ENCODE peak calls at places on chromosomes 11 and 22, in four cellular contexts. One of them, this sample, is unnamed.

GRCh38 chr11:94544582-94544831 is 786 bp downstream of the FUT4 start:
- DNase-seq in CD4-positive, CD25-positive, alpha-beta regulatory T cell: no peak
- DNase-seq in PC-3: no peak
- DNase-seq in GM23248: no peak
- DNase-seq in this sample: no peak

GRCh38 chr11:46237248-46238077 is 40.0 kb upstream of the CREB3L1 start:
- DNase-seq in PC-3: peak; percentile 83
- DNase-seq in GM23248: peak; percentile 94
- DNase-seq in CD4-positive, CD25-positive, alpha-beta regulatory T cell: peak; percentile 31
- DNase-seq in this sample: peak; percentile 79

GRCh38 chr22:27504360-27504759 is 297.2 kb downstream of the MN1 start:
- DNase-seq in GM23248: no peak
- DNase-seq in PC-3: no peak
- DNase-seq in CD4-positive, CD25-positive, alpha-beta regulatory T cell: no peak
- DNase-seq in this sample: no peak

GRCh38 chr11:66579017-66579606 is 10.7 kb upstream of the CTSF start:
- DNase-seq in CD4-positive, CD25-positive, alpha-beta regulatory T cell: peak; percentile 64
- DNase-seq in PC-3: peak; percentile 74
- DNase-seq in GM23248: peak; percentile 94
- DNase-seq in this sample: peak; percentile 65

GRCh38 chr11:23957309-23957708 is 539.5 kb upstream of the LUZP2 start:
- DNase-seq in GM23248: no peak
- DNase-seq in CD4-positive, CD25-positive, alpha-beta regulatory T cell: no peak
- DNase-seq in PC-3: no peak
- DNase-seq in this sample: no peak

GRCh38 chr11:3995949-3996554 is 98.5 kb upstream of the RRM1 start:
- DNase-seq in CD4-positive, CD25-positive, alpha-beta regulatory T cell: no peak
- DNase-seq in GM23248: peak; percentile 81
- DNase-seq in PC-3: peak; percentile 72
- DNase-seq in this sample: no peak

GRCh38 chr11:111128471-111128870 is 117.1 kb upstream of the POU2AF2 start:
- DNase-seq in GM23248: no peak
- DNase-seq in CD4-positive, CD25-positive, alpha-beta regulatory T cell: no peak
- DNase-seq in PC-3: no peak
- DNase-seq in this sample: no peak

GRCh38 chr11:17779861-17780594 is 45.4 kb downstream of the KCNC1 start:
- DNase-seq in CD4-positive, CD25-positive, alpha-beta regulatory T cell: no peak
- DNase-seq in PC-3: peak; percentile 14
- DNase-seq in GM23248: no peak
- DNase-seq in this sample: no peak

GRCh38 chr11:1768141-1768469 is 4.4 kb upstream of the CTSD start:
- DNase-seq in GM23248: no peak
- DNase-seq in CD4-positive, CD25-positive, alpha-beta regulatory T cell: no peak
- DNase-seq in PC-3: no peak
- DNase-seq in this sample: no peak

GRCh38 chr11:3867209-3868071 is 12.0 kb downstream of the STIM1 start:
- DNase-seq in CD4-positive, CD25-positive, alpha-beta regulatory T cell: no peak
- DNase-seq in PC-3: no peak
- DNase-seq in GM23248: no peak
- DNase-seq in this sample: no peak

GRCh38 chr11:63892233-63892632 is 24.7 kb downstream of the RCOR2 start:
- DNase-seq in CD4-positive, CD25-positive, alpha-beta regulatory T cell: no peak
- DNase-seq in PC-3: no peak
- DNase-seq in GM23248: peak; percentile 46
- DNase-seq in this sample: no peak

GRCh38 chr11:57324154-57324885 is 432 bp downstream of the TNKS1BP1 start:
- DNase-seq in GM23248: peak; percentile 73
- DNase-seq in PC-3: peak; percentile 20
- DNase-seq in CD4-positive, CD25-positive, alpha-beta regulatory T cell: no peak
- DNase-seq in this sample: peak; percentile 50

GRCh38 chr11:70164705-70165104 is 38.4 kb upstream of the FADD start:
- DNase-seq in GM23248: no peak
- DNase-seq in PC-3: no peak
- DNase-seq in CD4-positive, CD25-positive, alpha-beta regulatory T cell: no peak
- DNase-seq in this sample: no peak

GRCh38 chr11:111283945-111284481 is 14.3 kb upstream of the POU2AF3 start:
- DNase-seq in GM23248: no peak
- DNase-seq in CD4-positive, CD25-positive, alpha-beta regulatory T cell: no peak
- DNase-seq in PC-3: no peak
- DNase-seq in this sample: no peak

GRCh38 chr11:69899957-69900821 is 81.0 kb upstream of the FGF3 start:
- DNase-seq in PC-3: peak; percentile 14
- DNase-seq in GM23248: no peak
- DNase-seq in CD4-positive, CD25-positive, alpha-beta regulatory T cell: no peak
- DNase-seq in this sample: peak; percentile 75

GRCh38 chr11:92198276-92198675 is 26.3 kb upstream of the FAT3 start:
- DNase-seq in CD4-positive, CD25-positive, alpha-beta regulatory T cell: no peak
- DNase-seq in PC-3: no peak
- DNase-seq in GM23248: no peak
- DNase-seq in this sample: no peak

GRCh38 chr11:16722945-16723344 is 15.5 kb upstream of the C11orf58 start:
- DNase-seq in PC-3: no peak
- DNase-seq in GM23248: no peak
- DNase-seq in CD4-positive, CD25-positive, alpha-beta regulatory T cell: no peak
- DNase-seq in this sample: no peak

GRCh38 chr11:130449996-130450419 is 1.6 kb downstream of the ADAMTS15 start:
- DNase-seq in CD4-positive, CD25-positive, alpha-beta regulatory T cell: no peak
- DNase-seq in PC-3: no peak
- DNase-seq in GM23248: no peak
- DNase-seq in this sample: no peak

GRCh38 chr11:130452171-130452570 is 3.7 kb downstream of the ADAMTS15 start:
- DNase-seq in CD4-positive, CD25-positive, alpha-beta regulatory T cell: no peak
- DNase-seq in GM23248: no peak
- DNase-seq in PC-3: no peak
- DNase-seq in this sample: no peak

GRCh38 chr11:130452941-130453340 is 4.5 kb downstream of the ADAMTS15 start:
- DNase-seq in CD4-positive, CD25-positive, alpha-beta regulatory T cell: no peak
- DNase-seq in GM23248: no peak
- DNase-seq in PC-3: no peak
- DNase-seq in this sample: no peak

GRCh38 chr11:130449246-130449990 is 973 bp downstream of the ADAMTS15 start:
- DNase-seq in PC-3: no peak
- DNase-seq in CD4-positive, CD25-positive, alpha-beta regulatory T cell: no peak
- DNase-seq in GM23248: peak; percentile 30
- DNase-seq in this sample: no peak

GRCh38 chr11:130451261-130452019 is 3.0 kb downstream of the ADAMTS15 start:
- DNase-seq in CD4-positive, CD25-positive, alpha-beta regulatory T cell: no peak
- DNase-seq in GM23248: peak; percentile 59
- DNase-seq in PC-3: peak; percentile 76
- DNase-seq in this sample: peak; percentile 65
- H3K27me3 ChIP-seq in CD4-positive, CD25-positive, alpha-beta regulatory T cell: peaks cover 2% of the 10 kb centered on the region
- H3K27me3 ChIP-seq in GM23248: no peaks in the 10 kb centered on the region
- H3K27me3 ChIP-seq in PC-3: no peaks in the 10 kb centered on the region
- H3K27me3 ChIP-seq in this sample: no peaks in the 10 kb centered on the region

DNA sequence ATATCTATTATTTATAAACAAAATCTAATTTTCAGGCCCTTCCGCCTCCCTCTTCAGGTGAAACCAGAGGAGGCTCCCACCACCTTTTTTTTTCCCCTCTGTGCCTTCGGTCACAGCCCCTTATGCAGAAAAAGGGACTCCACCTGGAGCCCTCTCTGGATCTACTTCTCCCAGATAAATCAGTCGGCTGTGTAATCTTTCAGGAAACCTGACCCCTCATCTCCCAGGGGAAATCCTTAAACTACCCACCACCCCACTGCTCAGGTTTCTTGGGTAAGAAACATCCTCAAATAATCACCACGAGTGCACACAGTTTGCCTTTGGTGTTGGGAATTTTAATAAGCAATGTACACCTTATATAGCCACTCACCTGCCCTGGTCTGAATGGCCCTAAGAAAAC is 104.2 kb downstream of the NAV2 start:
- DNase-seq in CD4-positive, CD25-positive, alpha-beta regulatory T cell: no peak
- DNase-seq in PC-3: no peak
- DNase-seq in GM23248: no peak
- DNase-seq in this sample: no peak
- H3K4me3 ChIP-seq in CD4-positive, CD25-positive, alpha-beta regulatory T cell: no peak overlapping the region
- H3K4me3 ChIP-seq in PC-3: no peak overlapping the region
- H3K4me3 ChIP-seq in GM23248: no peak overlapping the region
- H3K4me3 ChIP-seq in this sample: no peak overlapping the region

GRCh38 chr11:134464196-134464595 is 52.2 kb upstream of the B3GAT1 start:
- DNase-seq in GM23248: no peak
- DNase-seq in PC-3: no peak
- DNase-seq in CD4-positive, CD25-positive, alpha-beta regulatory T cell: no peak
- DNase-seq in this sample: no peak
- H3K9me3 ChIP-seq in GM23248: no peaks in the 10 kb centered on the region
- H3K9me3 ChIP-seq in PC-3: no peaks in the 10 kb centered on the region
- H3K9me3 ChIP-seq in CD4-positive, CD25-positive, alpha-beta regulatory T cell: no peaks in the 10 kb centered on the region
- H3K9me3 ChIP-seq in this sample: no peaks in the 10 kb centered on the region

DNA sequence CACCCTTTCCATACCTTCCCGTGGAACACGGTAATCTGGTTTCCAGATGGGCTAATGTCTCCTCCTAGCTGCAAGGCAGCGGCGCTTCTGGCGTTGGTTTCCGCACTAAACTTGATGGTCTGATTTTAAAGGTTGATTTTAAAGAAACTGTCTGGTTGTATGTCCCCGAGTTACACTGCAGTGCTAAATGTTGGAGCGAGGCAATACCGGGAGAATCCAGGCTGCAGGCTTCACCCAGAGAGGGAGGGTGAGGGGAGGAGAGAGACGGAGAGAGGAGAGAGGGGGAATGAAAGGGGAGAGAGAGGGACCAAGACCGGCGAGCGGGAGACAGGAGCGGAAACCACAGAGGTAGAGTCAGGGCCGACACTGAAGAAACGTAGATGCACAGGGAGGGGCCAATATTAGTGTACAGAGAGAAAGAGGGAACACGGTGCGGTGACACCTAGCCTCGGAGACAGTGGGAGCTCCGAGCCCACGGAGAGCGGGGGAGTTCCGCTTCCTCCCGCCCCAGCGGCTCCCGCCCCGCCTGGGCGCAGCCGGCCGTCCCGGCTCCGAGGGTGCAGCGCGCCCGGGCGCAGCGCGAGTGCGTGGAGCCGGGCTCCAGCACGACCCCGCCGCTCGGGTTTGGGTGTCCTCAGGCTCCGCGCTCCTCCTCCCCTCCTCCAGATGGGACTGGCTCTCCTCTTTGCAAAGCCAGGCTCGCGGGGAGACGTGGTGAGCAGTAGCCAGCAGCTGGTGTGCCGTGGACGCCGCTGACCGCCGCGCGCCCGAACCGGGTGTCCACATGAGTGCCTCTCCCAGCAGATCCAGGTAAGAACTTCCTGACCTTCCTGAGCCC is 71.9 kb upstream of the GRAMD1B start:
- DNase-seq in CD4-positive, CD25-positive, alpha-beta regulatory T cell: peak; percentile 16
- DNase-seq in GM23248: peak; percentile 54
- DNase-seq in PC-3: peak; percentile 38
- DNase-seq in this sample: peak; percentile 6
- H3K27me3 ChIP-seq in CD4-positive, CD25-positive, alpha-beta regulatory T cell: peaks cover 4% of the 10 kb centered on the region
- H3K27me3 ChIP-seq in GM23248: peaks cover 40% of the 10 kb centered on the region
- H3K27me3 ChIP-seq in PC-3: peaks cover 73% of the 10 kb centered on the region
- H3K27me3 ChIP-seq in this sample: peaks cover 52% of the 10 kb centered on the region

GRCh38 chr11:131665344-131665968 is 295.0 kb downstream of the NTM start:
- DNase-seq in GM23248: no peak
- DNase-seq in CD4-positive, CD25-positive, alpha-beta regulatory T cell: no peak
- DNase-seq in PC-3: no peak
- DNase-seq in this sample: no peak
- H3K4me3 ChIP-seq in GM23248: no peak overlapping the region
- H3K4me3 ChIP-seq in CD4-positive, CD25-positive, alpha-beta regulatory T cell: no peak overlapping the region
- H3K4me3 ChIP-seq in PC-3: no peak overlapping the region
- H3K4me3 ChIP-seq in this sample: no peak overlapping the region

GRCh38 chr11:130338667-130339066 is 23.9 kb upstream of the ZBTB44 start:
- DNase-seq in CD4-positive, CD25-positive, alpha-beta regulatory T cell: no peak
- DNase-seq in GM23248: no peak
- DNase-seq in PC-3: no peak
- DNase-seq in this sample: no peak
- H3K9me3 ChIP-seq in CD4-positive, CD25-positive, alpha-beta regulatory T cell: no peaks in the 10 kb centered on the region
- H3K9me3 ChIP-seq in GM23248: no peaks in the 10 kb centered on the region
- H3K9me3 ChIP-seq in PC-3: peaks cover 8% of the 10 kb centered on the region
- H3K9me3 ChIP-seq in this sample: peaks cover 3% of the 10 kb centered on the region

GRCh38 chr11:22577854-22578253 is 47.8 kb downstream of the FANCF start:
- DNase-seq in GM23248: no peak
- DNase-seq in CD4-positive, CD25-positive, alpha-beta regulatory T cell: no peak
- DNase-seq in PC-3: no peak
- DNase-seq in this sample: no peak

GRCh38 chr11:22583963-22584492 is 41.6 kb downstream of the FANCF start:
- DNase-seq in CD4-positive, CD25-positive, alpha-beta regulatory T cell: no peak
- DNase-seq in GM23248: no peak
- DNase-seq in PC-3: no peak
- DNase-seq in this sample: no peak

GRCh38 chr11:22582011-22582410 is 43.6 kb downstream of the FANCF start:
- DNase-seq in CD4-positive, CD25-positive, alpha-beta regulatory T cell: no peak
- DNase-seq in PC-3: no peak
- DNase-seq in GM23248: no peak
- DNase-seq in this sample: no peak

GRCh38 chr11:22581354-22581753 is 44.3 kb downstream of the FANCF start:
- DNase-seq in PC-3: no peak
- DNase-seq in GM23248: no peak
- DNase-seq in CD4-positive, CD25-positive, alpha-beta regulatory T cell: no peak
- DNase-seq in this sample: no peak
- H3K27me3 ChIP-seq in PC-3: no peaks in the 10 kb centered on the region
- H3K27me3 ChIP-seq in GM23248: no peaks in the 10 kb centered on the region
- H3K27me3 ChIP-seq in CD4-positive, CD25-positive, alpha-beta regulatory T cell: no peaks in the 10 kb centered on the region
- H3K27me3 ChIP-seq in this sample: no peaks in the 10 kb centered on the region